ENCODE peak calls at places on chromosomes 13 and 19, in four cellular contexts. B is C1 segment of cervical spinal cord, D is progenitor cell of endocrine pancreas, Z is spleen. V is an unnamed sample.
A peak's percentile ranks its signal among the peaks of the same experiment; 100 is the strongest.

GRCh38 chr19:58563034-58563573 is 4.7 kb upstream of the UBE2M start:
- DNase-seq in B (no peak), D (no peak), Z (peak; percentile 83), V (no peak)

GRCh38 chr13:23993439-23993980 is 96.2 kb upstream of the C1QTNF9B start:
- DNase-seq in B (no peak), D (no peak), Z (no peak), V (no peak)

GRCh38 chr19:18446145-18446810 is 8.3 kb upstream of the ISYNA1 start:
- DNase-seq in B (no peak), D (no peak), Z (no peak), V (no peak)

GRCh38 chr13:100630564-100630963 is 42.0 kb upstream of the GGACT start:
- DNase-seq in B (peak; percentile 56), D (no peak), Z (no peak), V (no peak)

GRCh38 chr19:928471-929259 is 2.8 kb downstream of the ARID3A start:
- DNase-seq in B (peak; percentile 34), D (no peak), Z (no peak), V (no peak)

GRCh38 chr13:40963927-40964326 is 55.2 kb downstream of the ELF1 start:
- DNase-seq in B (no peak), D (no peak), Z (no peak), V (no peak)

GRCh38 chr19:39106201-39106600 is 19.4 kb upstream of the PAK4 start:
- DNase-seq in B (peak; percentile 83), D (no peak), Z (no peak), V (no peak)

GRCh38 chr13:49620170-49620621 is 8.1 kb upstream of the ARL11 start:
- DNase-seq in B (no peak), D (no peak), Z (peak; percentile 88), V (no peak)

GRCh38 chr13:40152145-40152544 is 496.7 kb downstream of the COG6 start:
- DNase-seq in B (no peak), D (no peak), Z (no peak), V (peak; percentile 94)

GRCh38 chr13:62510906-62511655 is 1095.4 kb upstream of the PCDH20 start:
- DNase-seq in B (no peak), D (no peak), Z (no peak), V (no peak)

GRCh38 chr13:20389696-20390525 is 135.7 kb downstream of the CRYL1 start:
- DNase-seq in B (no peak), D (no peak), Z (no peak), V (no peak)

GRCh38 chr19:33275933-33276619 is 26.3 kb downstream of the CEBPA start:
- DNase-seq in B (no peak), D (no peak), Z (peak; percentile 54), V (no peak)

GRCh38 chr19:4474504-4475136 is 2.5 kb downstream of the HDGFL2 start:
- DNase-seq in B (peak; percentile 82), D (no peak), Z (no peak), V (peak; percentile 81)

GRCh38 chr13:91357613-91358383 is 10.3 kb downstream of the MIR17HG start:
- DNase-seq in B (no peak), D (no peak), Z (no peak), V (no peak)

GRCh38 chr19:38452430-38453366 is 19.2 kb downstream of the RYR1 start:
- DNase-seq in B (no peak), D (no peak), Z (no peak), V (no peak)

GRCh38 chr19:46926201-46927071 is 65.6 kb downstream of the ARHGAP35 start:
- DNase-seq in B (no peak), D (no peak), Z (no peak), V (no peak)

GRCh38 chr13:111217661-111218060 is 102.6 kb downstream of the ARHGEF7 start:
- DNase-seq in B (peak; percentile 23), D (no peak), Z (peak; percentile 88), V (no peak)

GRCh38 chr19:53545271-53546065 is 7.5 kb downstream of the ZNF331 start:
- DNase-seq in B (no peak), D (no peak), Z (no peak), V (peak; percentile 63)

GRCh38 chr19:10334340-10335148 is 1.2 kb upstream of the RAVER1 start:
- DNase-seq in B (peak; percentile 10), D (peak; percentile 86), Z (peak; percentile 93), V (peak; percentile 98)

GRCh38 chr13:112942689-112943308 is 26.2 kb upstream of the MCF2L start:
- DNase-seq in B (peak; percentile 97), D (peak; percentile 96), Z (peak; percentile 97), V (peak; percentile 97)

GRCh38 chr13:30696278-30697176 is 38.8 kb upstream of the ALOX5AP start:
- DNase-seq in B (no peak), D (no peak), Z (peak; percentile 80), V (no peak)

GRCh38 chr19:41327499-41328156 is 17.7 kb downstream of the CCDC97 start:
- DNase-seq in B (no peak), D (no peak), Z (peak; percentile 98), V (peak; percentile 87)